ENCODE peak calls at places on chromosome 19, in nine cellular contexts. F is aorta, W is neural crest cell, U is neural progenitor cell, E is Karpas-422, D is H54, Y is AG08396, Z is AG04450, H is activated gamma-delta T cell. Q is an unnamed sample.

GRCh38 chr19:42879613-42880012 is at the start of gene PSG1:
- DNase-seq in F (no peak), W (no peak), U (no peak), E (no peak), D (no peak), Y (no peak), Z (no peak), H (no peak), Q (no peak)

GRCh38 chr19:13022859-13023636 is 27.8 kb downstream of the NFIX start:
- DNase-seq in F (peak; percentile 91), W (no peak), U (peak; percentile 77), E (no peak), D (peak; percentile 82), Y (peak; percentile 88), Z (peak; percentile 92), H (no peak), Q (no peak)

GRCh38 chr19:5680083-5680436 is 256 bp downstream of the MICOS13 start:
- DNase-seq in F (peak; percentile 70), W (no peak), U (peak; percentile 48), E (no peak), D (no peak), Y (peak; percentile 55), Z (no peak), H (no peak), Q (no peak)

GRCh38 chr19:23541991-23542390 is 145.0 kb downstream of the ZNF675 start:
- DNase-seq in F (no peak), W (no peak), U (no peak), E (no peak), D (no peak), Y (no peak), Z (no peak), H (no peak), Q (no peak)

GRCh38 chr19:41357746-41358145 is 4.0 kb upstream of the TGFB1 start:
- DNase-seq in F (no peak), W (no peak), U (no peak), E (no peak), D (no peak), Y (no peak), Z (no peak), H (no peak), Q (no peak)

GRCh38 chr19:34096020-34096915 is 76.0 kb upstream of the LSM14A start:
- DNase-seq in F (no peak), W (no peak), U (peak; percentile 80), E (peak; percentile 79), D (peak; percentile 50), Y (peak; percentile 45), Z (peak; percentile 11), H (no peak), Q (no peak)

GRCh38 chr19:46639356-46640061 is 3.5 kb upstream of the GNG8 start:
- DNase-seq in F (peak; percentile 89), W (peak; percentile 25), U (peak; percentile 86), E (no peak), D (no peak), Y (peak; percentile 77), Z (no peak), H (no peak), Q (no peak)

GRCh38 chr19:47587295-47587694 is 14.3 kb upstream of the ZNF541 start:
- DNase-seq in F (no peak), W (no peak), U (no peak), E (no peak), D (no peak), Y (no peak), Z (no peak), H (no peak), Q (no peak)

GRCh38 chr19:18364826-18365528 is 21.0 kb upstream of the GDF15 start:
- DNase-seq in F (peak; percentile 84), W (no peak), U (no peak), E (no peak), D (peak; percentile 83), Y (peak; percentile 79), Z (peak; percentile 97), H (no peak), Q (no peak)

Q was measured in effector CD4-positive, alpha-beta T cell.